ENCODE peak calls at places on chromosomes 5 and 9, in nine cellular contexts. Z, C, X, S, J, M, K, Y and R are unnamed samples.

GRCh38 chr5:157451806-157452205 is 8.2 kb upstream of the NIPAL4 start:
- DNase-seq in Z (no peak), C (no peak), X (no peak), S (no peak), J (no peak), M (no peak), K (no peak), Y (no peak), R (no peak)

GRCh38 chr9:489198-490197 is 274.8 kb downstream of the DOCK8 start:
- DNase-seq in Z (no peak), C (no peak), X (no peak), S (no peak), J (no peak), M (no peak), K (no peak), Y (no peak), R (no peak)

GRCh38 chr5:16510123-16510522 is 44.5 kb upstream of the ZNF622 start:
- DNase-seq in Z (no peak), C (no peak), X (no peak), S (no peak), J (no peak), M (no peak), K (no peak), Y (no peak), R (no peak)

GRCh38 chr5:173542159-173542558 is 74.3 kb downstream of the BOD1 start:
- DNase-seq in Z (no peak), C (no peak), X (no peak), S (no peak), J (no peak), M (no peak), K (no peak), Y (no peak), R (no peak)

GRCh38 chr5:139268364-139269202 is 25.0 kb upstream of the MATR3 start:
- DNase-seq in Z (no peak), C (no peak), X (no peak), S (no peak), J (peak), M (no peak), K (no peak), Y (no peak), R (no peak)

GRCh38 chr5:179378441-179379271 is 33.4 kb upstream of the ADAMTS2 start:
- DNase-seq in Z (no peak), C (no peak), X (no peak), S (no peak), J (peak), M (peak), K (no peak), Y (no peak), R (no peak)

GRCh38 chr5:139104577-139105271 is 93.4 kb downstream of the SIL1 start:
- DNase-seq in Z (no peak), C (no peak), X (no peak), S (peak), J (peak), M (no peak), K (no peak), Y (peak), R (no peak)

GRCh38 chr9:13942695-13943094 is 371.2 kb downstream of the NFIB start:
- DNase-seq in Z (no peak), C (no peak), X (no peak), S (no peak), J (peak), M (peak), K (no peak), Y (peak), R (peak)

GRCh38 chr5:154654484-154655375 is 100.4 kb upstream of the LARP1 start:
- DNase-seq in Z (no peak), C (no peak), X (no peak), S (no peak), J (peak), M (no peak), K (no peak), Y (no peak), R (no peak)

GRCh38 chr5:138953370-138954256 is 78.5 kb upstream of the LRRTM2 start:
- DNase-seq in Z (no peak), C (peak), X (peak), S (peak), J (peak), M (no peak), K (peak), Y (peak), R (no peak)

GRCh38 chr9:35271637-35272036 is 109.8 kb downstream of the UNC13B start:
- DNase-seq in Z (no peak), C (no peak), X (no peak), S (no peak), J (no peak), M (no peak), K (no peak), Y (no peak), R (no peak)

GRCh38 chr9:98832768-98833089 is 25.3 kb downstream of the GALNT12 start:
- DNase-seq in Z (no peak), C (no peak), X (no peak), S (no peak), J (no peak), M (no peak), K (no peak), Y (no peak), R (no peak)

GRCh38 chr5:68285857-68286611 is 70.5 kb downstream of the PIK3R1 start:
- DNase-seq in Z (no peak), C (peak), X (peak), S (peak), J (peak), M (peak), K (peak), Y (no peak), R (peak)

GRCh38 chr5:173315495-173316352 is 12.5 kb downstream of the STC2 start:
- DNase-seq in Z (no peak), C (no peak), X (peak), S (no peak), J (peak), M (peak), K (no peak), Y (peak), R (no peak)

GRCh38 chr5:83029912-83030311 is 47.3 kb downstream of the TMEM167A start:
- DNase-seq in Z (no peak), C (no peak), X (no peak), S (no peak), J (peak), M (no peak), K (no peak), Y (no peak), R (no peak)

GRCh38 chr5:106876665-106877194 is 794.0 kb downstream of the EFNA5 start:
- DNase-seq in Z (no peak), C (no peak), X (peak), S (no peak), J (no peak), M (no peak), K (no peak), Y (no peak), R (no peak)